ENCODE peak calls at places on chromosome X, in four cellular contexts. L, G, H and P are unnamed samples.

GRCh38 chrX:129531132-129531531 is 7.8 kb upstream of the SMARCA1 start:
- DNase-seq in H (no peak), G (no peak), L (no peak), P (no peak)

GRCh38 chrX:11781734-11782370 is 23.8 kb downstream of the MSL3 start:
- DNase-seq in H (no peak), G (no peak), L (no peak), P (no peak)

GRCh38 chrX:76821276-76821675 is 393.8 kb downstream of the MAGEE1 start:
- DNase-seq in G (no peak), L (no peak), H (no peak), P (no peak)

GRCh38 chrX:23901065-23901464 is 6.7 kb downstream of the APOO start:
- DNase-seq in G (peak), L (no peak), H (no peak), P (peak)

GRCh38 chrX:8042304-8042703 is 115.1 kb upstream of the PNPLA4 start:
- DNase-seq in L (no peak), G (peak), H (no peak), P (no peak)

GRCh38 chrX:118228041-118228440 is 111.4 kb upstream of the KLHL13 start:
- DNase-seq in G (peak), L (no peak), H (no peak), P (peak)

GRCh38 chrX:100599456-100599855 is 14.7 kb downstream of the TNMD start:
- DNase-seq in H (no peak), L (no peak), G (no peak), P (no peak)

GRCh38 chrX:46649421-46650260 is 76.1 kb downstream of the CHST7 start:
- DNase-seq in L (peak), H (peak), G (peak), P (no peak)

GRCh38 chrX:51894697-51895336 is 1.4 kb downstream of the MAGED1 start:
- DNase-seq in L (peak), G (peak), H (peak), P (peak)

GRCh38 chrX:129748265-129748664 is 9.5 kb downstream of the XPNPEP2 start:
- DNase-seq in G (peak), H (peak), L (no peak), P (peak)

GRCh38 chrX:84475596-84475995 is 26.7 kb downstream of the HDX start:
- DNase-seq in G (no peak), L (no peak), H (no peak), P (no peak)

GRCh38 chrX:53077207-53078197 is 4.7 kb upstream of the TSPYL2 start:
- DNase-seq in L (peak), G (no peak), H (no peak), P (no peak)

GRCh38 chrX:14032383-14032782 is 2.7 kb upstream of the GEMIN8 start:
- DNase-seq in L (peak), H (peak), G (peak), P (peak)

GRCh38 chrX:9149831-9150230 is 115.9 kb upstream of the FAM9B start:
- DNase-seq in H (no peak), L (no peak), G (peak), P (peak)

GRCh38 chrX:48530736-48531135 is 8.8 kb upstream of the TBC1D25 start:
- DNase-seq in H (no peak), L (no peak), G (no peak), P (peak)

GRCh38 chrX:14243823-14244222 is 214.1 kb upstream of the GEMIN8 start:
- DNase-seq in L (no peak), H (no peak), G (no peak), P (no peak)

GRCh38 chrX:107935200-107935599 is 47.0 kb downstream of the TEX13B start:
- DNase-seq in G (peak), H (no peak), L (no peak), P (peak)

GRCh38 chrX:68699960-68700746 is 52.7 kb downstream of the STARD8 start:
- DNase-seq in L (no peak), G (no peak), H (no peak), P (peak)

GRCh38 chrX:153670748-153671588 is 2.6 kb downstream of the PNCK start:
- DNase-seq in G (no peak), L (no peak), H (no peak), P (no peak)

GRCh38 chrX:122441451-122441850 is 742.6 kb upstream of the GRIA3 start:
- DNase-seq in G (no peak), L (no peak), H (no peak), P (no peak)

GRCh38 chrX:56798866-56799864 is 70.1 kb downstream of the NBDY start:
- DNase-seq in L (peak), G (no peak), H (peak), P (no peak)

GRCh38 chrX:112473654-112474053 is 206.1 kb downstream of the LHFPL1 start:
- DNase-seq in L (no peak), H (no peak), G (no peak), P (no peak)

GRCh38 chrX:23756165-23756564 is 13.1 kb upstream of the ACOT9 start:
- DNase-seq in G (peak), H (peak), L (no peak), P (peak)

GRCh38 chrX:65451663-65452062 is 82.9 kb downstream of the LAS1L start:
- DNase-seq in G (peak), L (no peak), H (no peak), P (peak)
- TF ChIP-seq CTCF in G (peak), L (no peak), H (no peak), P (peak)

GRCh38 chrX:666762-667161 is 36.2 kb downstream of the SHOX start:
- DNase-seq in L (no peak), H (no peak), G (no peak), P (no peak)

GRCh38 chrX:662126-662525 is 31.5 kb downstream of the SHOX start:
- DNase-seq in G (no peak), L (no peak), H (no peak), P (no peak)

GRCh38 chrX:663841-664240 is 33.2 kb downstream of the SHOX start:
- DNase-seq in L (no peak), H (no peak), G (no peak), P (no peak)

DNA sequence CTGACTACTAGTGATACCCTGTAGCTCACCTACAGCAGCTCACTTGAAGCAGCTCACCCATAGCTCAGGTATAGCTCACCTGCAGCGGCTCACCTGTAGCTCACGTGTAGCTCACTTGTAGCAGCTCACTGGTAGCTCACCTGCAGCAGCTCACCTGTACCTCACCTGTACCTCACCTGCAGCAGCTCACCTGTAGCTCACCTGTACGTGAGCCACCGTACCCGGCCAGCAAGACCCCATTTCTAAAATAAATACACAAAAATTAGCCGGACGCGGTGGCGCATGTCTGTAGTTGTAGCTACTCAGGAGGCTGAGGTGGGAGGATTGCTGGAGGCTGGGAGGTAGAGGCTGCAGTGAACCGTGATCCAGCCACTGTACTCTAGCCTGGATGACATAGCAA is 30.6 kb downstream of the SHOX start:
- DNase-seq in L (no peak), H (no peak), G (no peak), P (no peak)
- TF ChIP-seq CTCF in L (no peak), H (no peak), G (no peak), P (no peak)

DNA sequence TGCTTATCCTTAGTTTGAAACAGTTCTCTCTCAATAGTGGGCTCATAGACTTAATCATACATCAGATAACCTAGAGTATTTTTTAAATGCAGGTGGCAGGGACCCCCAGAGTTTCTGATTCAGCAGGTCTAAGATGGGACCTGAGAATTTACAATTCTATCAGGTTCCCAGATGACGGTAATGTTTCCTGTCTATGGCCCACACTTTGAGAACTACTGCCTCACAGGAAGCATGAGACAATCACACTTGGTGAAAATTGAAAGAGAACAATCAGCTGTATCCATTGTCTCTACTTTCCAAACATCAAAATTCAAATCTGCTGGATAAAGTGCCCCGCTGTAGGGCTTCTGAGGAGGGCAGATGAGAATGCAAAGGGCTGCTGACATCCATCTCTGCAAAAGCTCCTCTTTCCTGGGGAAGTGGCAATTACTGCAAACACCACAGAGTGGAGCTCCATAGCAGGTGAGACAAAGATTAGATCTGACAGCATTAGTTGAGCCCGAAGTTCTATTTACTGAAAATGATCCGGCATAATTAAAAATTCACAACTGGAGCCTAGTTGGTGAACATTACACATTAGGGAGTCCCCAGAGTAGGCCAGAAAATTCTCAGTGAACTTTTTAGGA is 187.8 kb upstream of the MBNL3 start:
- DNase-seq in G (peak), H (no peak), L (no peak), P (no peak)
- TF ChIP-seq CTCF in G (no peak), H (no peak), L (no peak), P (no peak)

GRCh38 chrX:131792356-131792749 is 230.7 kb upstream of the STK26 start:
- DNase-seq in G (no peak), H (peak), L (peak), P (peak)
- TF ChIP-seq CTCF in G (no peak), H (peak), L (peak), P (peak)

GRCh38 chrX:103918584-103919335 is 43.7 kb upstream of the TMSB15B start:
- DNase-seq in L (peak), H (peak), G (peak), P (peak)

GRCh38 chrX:103918050-103918449 is 44.4 kb upstream of the TMSB15B start:
- DNase-seq in G (peak), H (peak), L (peak), P (peak)

GRCh38 chrX:103913356-103914020 is 48.9 kb upstream of the TMSB15B start:
- DNase-seq in H (no peak), G (peak), L (no peak), P (peak)

DNA sequence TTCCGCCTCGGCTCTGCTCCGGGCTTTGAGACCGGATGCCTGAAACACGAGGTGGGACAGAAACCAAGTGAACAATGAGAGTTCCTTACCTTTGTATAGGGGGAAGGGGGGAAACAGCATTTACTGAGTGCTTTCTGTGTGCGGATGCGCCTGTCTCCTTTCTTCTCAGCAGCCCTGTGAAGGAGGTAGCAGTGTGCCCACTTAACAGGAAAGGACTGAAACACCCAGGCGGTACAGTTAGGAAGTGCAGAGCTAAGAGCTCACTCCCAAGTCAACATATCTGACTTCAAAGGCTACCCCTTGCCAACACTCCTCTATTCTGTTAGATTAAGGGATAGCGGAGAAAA is 43.1 kb upstream of the TMSB15B start:
- DNase-seq in L (no peak), H (no peak), G (peak), P (peak)
- TF ChIP-seq CTCF in L (no peak), H (no peak), G (peak), P (peak)

GRCh38 chrX:43961699-43962098 is 11.5 kb downstream of the NDP start:
- DNase-seq in H (no peak), G (no peak), L (no peak), P (no peak)
- TF ChIP-seq CTCF in H (no peak), G (peak), L (no peak), P (peak)

GRCh38 chrX:17035111-17035510 is 88.7 kb downstream of the REPS2 start:
- DNase-seq in H (no peak), L (no peak), G (no peak), P (no peak)
- TF ChIP-seq CTCF in H (no peak), L (no peak), G (no peak), P (no peak)